ENCODE peak calls at places on chromosomes 3 and 15, in eight cellular contexts. S, A, Y, V, E, P, F and M are unnamed samples.
A peak's percentile ranks its signal among the peaks of the same experiment; 100 is the strongest.

GRCh38 chr3:171796625-171797264 is 13.5 kb downstream of the PLD1 start:
- DNase-seq in V (no peak), F (no peak), P (no peak), A (no peak), Y (no peak), S (no peak), E (no peak), M (no peak)

GRCh38 chr3:63290686-63291085 is 12.6 kb downstream of the SYNPR start:
- DNase-seq in Y (no peak), S (no peak), V (no peak), F (no peak), E (no peak), P (no peak), A (no peak), M (no peak)

GRCh38 chr15:72782993-72783562 is 480 bp downstream of the ADPGK start:
- DNase-seq in S (no peak), P (no peak), F (peak; percentile 64), E (peak; percentile 69), V (no peak), Y (peak; percentile 39), A (peak; percentile 40), M (no peak)

GRCh38 chr3:138774529-138775253 is 60.0 kb downstream of the PIK3CB start:
- DNase-seq in E (peak; percentile 98), A (peak; percentile 60), V (peak; percentile 99), P (no peak), S (peak; percentile 87), Y (peak; percentile 94), F (peak; percentile 58), M (peak; percentile 98)

GRCh38 chr3:142646020-142646783 is 50.0 kb downstream of the PLS1 start:
- DNase-seq in A (no peak), S (no peak), P (no peak), E (no peak), F (no peak), Y (no peak), V (no peak), M (no peak)

GRCh38 chr3:135924506-135924905 is 41.0 kb upstream of the PPP2R3A start:
- DNase-seq in Y (no peak), E (no peak), P (no peak), V (no peak), A (no peak), F (no peak), S (no peak), M (no peak)

GRCh38 chr3:40911928-40912327 is 287.4 kb upstream of the CTNNB1 start:
- DNase-seq in A (no peak), F (no peak), Y (no peak), S (no peak), V (no peak), E (no peak), P (no peak), M (no peak)

GRCh38 chr3:195886181-195887141 is 21.9 kb downstream of the TNK2 start:
- DNase-seq in A (no peak), E (no peak), P (no peak), F (peak; percentile 61), S (no peak), V (peak; percentile 67), Y (no peak), M (no peak)

GRCh38 chr15:62270216-62270921 is 105.3 kb upstream of the C2CD4B start:
- DNase-seq in V (no peak), E (no peak), P (no peak), A (no peak), Y (no peak), F (no peak), S (no peak), M (no peak)

GRCh38 chr3:20060924-20061323 is 20.7 kb downstream of the KAT2B start:
- DNase-seq in A (no peak), V (no peak), P (no peak), F (no peak), S (no peak), Y (no peak), E (peak; percentile 80), M (no peak)

GRCh38 chr3:50657816-50658215 is 16.9 kb upstream of the DOCK3 start:
- DNase-seq in P (no peak), F (no peak), Y (no peak), E (no peak), A (no peak), V (no peak), S (no peak), M (no peak)

GRCh38 chr3:170467560-170467959 is 48.9 kb downstream of the CLDN11 start:
- DNase-seq in A (no peak), E (no peak), V (no peak), F (no peak), Y (no peak), S (peak; percentile 66), P (no peak), M (peak; percentile 71)

GRCh38 chr15:70602834-70603560 is 160.4 kb downstream of the UACA start:
- DNase-seq in V (no peak), E (no peak), S (no peak), F (no peak), P (no peak), A (no peak), Y (no peak), M (no peak)

GRCh38 chr3:127784865-127785710 is 37.2 kb downstream of the MGLL start:
- DNase-seq in A (peak; percentile 45), S (peak; percentile 81), P (no peak), V (no peak), Y (no peak), E (no peak), F (no peak), M (peak; percentile 63)

GRCh38 chr3:105513042-105513441 is 146.3 kb downstream of the ALCAM start:
- DNase-seq in E (peak; percentile 68), Y (peak; percentile 40), F (no peak), V (peak; percentile 83), A (no peak), S (no peak), P (no peak), M (no peak)